ENCODE peak calls at places on chromosome 1, in eight cellular contexts. X, M, Q, K, V, L, D and Z are unnamed samples.

GRCh38 chr1:26405281-26405915 is 5.2 kb upstream of the LIN28A start:
- DNase-seq in Q (no peak), V (no peak), X (no peak), L (no peak), K (no peak), D (no peak), M (no peak), Z (no peak)

GRCh38 chr1:19493547-19493946 is 8.2 kb upstream of the CAPZB start:
- DNase-seq in K (no peak), V (no peak), M (no peak), X (no peak), L (no peak), Q (no peak), D (no peak), Z (no peak)

GRCh38 chr1:171814692-171815091 is 26.6 kb upstream of the DNM3 start:
- DNase-seq in K (no peak), X (peak), V (peak), D (no peak), L (no peak), Q (no peak), M (no peak), Z (no peak)

GRCh38 chr1:220485131-220485530 is 42.8 kb upstream of the MARK1 start:
- DNase-seq in L (no peak), D (no peak), K (no peak), V (no peak), X (no peak), M (no peak), Q (no peak), Z (no peak)

GRCh38 chr1:74679811-74680210 is 6.2 kb upstream of the ERICH3 start:
- DNase-seq in V (no peak), L (no peak), X (peak), K (no peak), D (no peak), M (no peak), Q (no peak), Z (no peak)

GRCh38 chr1:77636864-77637263 is 45.6 kb downstream of the ZZZ3 start:
- DNase-seq in K (no peak), X (no peak), Q (no peak), D (peak), L (no peak), V (no peak), M (no peak), Z (no peak)

GRCh38 chr1:230219174-230220067 is 152.4 kb downstream of the GALNT2 start:
- DNase-seq in X (no peak), K (no peak), Q (no peak), D (no peak), M (no peak), V (no peak), L (no peak), Z (no peak)

GRCh38 chr1:225119307-225119706 is 189.8 kb downstream of the DNAH14 start:
- DNase-seq in X (no peak), V (no peak), D (no peak), M (no peak), K (no peak), Q (no peak), L (no peak), Z (no peak)

DNA sequence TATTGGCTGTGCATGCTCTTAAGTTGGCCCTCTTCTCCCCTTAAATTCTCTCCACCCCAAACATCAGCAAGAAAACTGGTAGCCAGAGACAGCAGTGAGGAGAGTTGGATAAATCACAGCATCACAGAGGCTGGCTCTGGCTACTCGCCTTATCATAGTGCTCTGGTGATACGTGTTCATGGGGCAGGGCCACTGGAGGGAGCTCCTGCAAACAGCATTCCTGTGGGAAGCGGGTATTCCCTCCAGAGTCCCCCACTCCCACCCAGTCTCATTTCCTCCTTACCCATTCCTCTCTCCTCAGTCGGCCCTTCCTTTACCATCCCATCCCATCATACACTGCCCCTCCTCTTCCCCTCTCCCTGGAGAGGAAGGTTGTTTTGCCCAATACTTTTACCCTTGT is 7.1 kb downstream of the NHLH2 start:
- DNase-seq in L (no peak), M (no peak), K (no peak), X (no peak), D (no peak), Q (no peak), V (no peak), Z (peak)
- TF ChIP-seq CTCF in L (no peak), M (no peak), K (no peak), X (no peak), D (no peak), Q (no peak), V (no peak), Z (no peak)

GRCh38 chr1:247172956-247173355 is 1.1 kb upstream of the ZNF124 start:
- DNase-seq in D (no peak), Q (no peak), V (no peak), M (no peak), K (no peak), X (no peak), L (no peak), Z (no peak)
- TF ChIP-seq CTCF in D (no peak), Q (no peak), V (no peak), M (no peak), K (no peak), X (no peak), L (no peak), Z (no peak)

DNA sequence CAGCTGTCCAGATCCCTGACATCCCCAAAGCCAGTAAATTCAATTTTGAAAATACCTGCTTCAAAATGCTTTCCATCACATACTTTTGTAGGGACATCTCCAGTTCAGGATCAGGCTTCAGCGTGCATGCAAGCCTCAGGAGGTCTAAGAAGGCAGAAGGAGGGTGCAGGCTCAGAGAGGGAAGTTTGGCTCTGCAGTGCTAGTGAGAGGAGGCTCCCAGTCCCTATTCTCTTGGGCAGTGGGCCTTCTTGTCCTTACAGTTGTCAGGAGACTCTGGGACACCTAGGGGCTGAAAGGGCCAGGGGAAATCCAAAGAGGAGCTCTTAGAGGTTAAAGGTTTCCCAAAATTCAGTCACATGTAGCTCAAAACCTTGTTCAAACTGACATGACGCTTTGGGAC is 20.1 kb downstream of the ADCY10 start:
- DNase-seq in V (no peak), X (no peak), M (no peak), Q (no peak), D (no peak), K (no peak), L (no peak), Z (no peak)
- TF ChIP-seq CTCF in V (no peak), X (no peak), M (no peak), Q (no peak), D (no peak), K (no peak), L (no peak), Z (no peak)

GRCh38 chr1:243409284-243409683 is 153.4 kb downstream of the SDCCAG8 start:
- DNase-seq in Q (no peak), X (peak), L (no peak), V (no peak), K (no peak), M (no peak), D (no peak), Z (no peak)
- TF ChIP-seq CTCF in Q (peak), X (peak), L (peak), V (no peak), K (no peak), M (no peak), D (no peak), Z (no peak)

GRCh38 chr1:89780721-89781120 is 40.1 kb upstream of the LRRC8D start:
- DNase-seq in L (no peak), X (peak), D (peak), K (no peak), M (no peak), Q (no peak), V (no peak), Z (no peak)
- TF ChIP-seq CTCF in L (peak), X (peak), D (peak), K (no peak), M (peak), Q (no peak), V (peak), Z (no peak)